ENCODE peak calls at places on chromosome 3, in ten cellular contexts. One of them, this sample, is unnamed.

GRCh38 chr3:30970183-30970582 is 75.7 kb upstream of the GADL1 start:
- DNase-seq in astrocyte of the spinal cord: no peak
- DNase-seq in cardiac muscle cell: peak
- DNase-seq in psoas muscle: no peak
- DNase-seq in progenitor cell of endocrine pancreas: no peak
- DNase-seq in Panc1: no peak
- DNase-seq in type B pancreatic cell: no peak
- DNase-seq in fibroblast of pulmonary artery: peak
- DNase-seq in brain microvascular endothelial cell: no peak
- DNase-seq in RWPE1: peak
- DNase-seq in this sample: peak

GRCh38 chr3:38989932-38990510 is 61.7 kb downstream of the SCN11A start:
- DNase-seq in astrocyte of the spinal cord: no peak
- DNase-seq in cardiac muscle cell: no peak
- DNase-seq in psoas muscle: no peak
- DNase-seq in progenitor cell of endocrine pancreas: no peak
- DNase-seq in Panc1: no peak
- DNase-seq in type B pancreatic cell: no peak
- DNase-seq in fibroblast of pulmonary artery: no peak
- DNase-seq in brain microvascular endothelial cell: no peak
- DNase-seq in RWPE1: no peak
- DNase-seq in this sample: no peak

GRCh38 chr3:42764115-42764514 is 8.9 kb downstream of the CCDC13 start:
- DNase-seq in astrocyte of the spinal cord: no peak
- DNase-seq in cardiac muscle cell: no peak
- DNase-seq in psoas muscle: no peak
- DNase-seq in progenitor cell of endocrine pancreas: no peak
- DNase-seq in Panc1: no peak
- DNase-seq in type B pancreatic cell: no peak
- DNase-seq in fibroblast of pulmonary artery: no peak
- DNase-seq in brain microvascular endothelial cell: no peak
- DNase-seq in RWPE1: no peak
- DNase-seq in this sample: no peak

GRCh38 chr3:48130321-48130881 is 57.8 kb downstream of the CDC25A start:
- DNase-seq in astrocyte of the spinal cord: peak
- DNase-seq in cardiac muscle cell: peak
- DNase-seq in psoas muscle: peak
- DNase-seq in progenitor cell of endocrine pancreas: no peak
- DNase-seq in Panc1: no peak
- DNase-seq in type B pancreatic cell: peak
- DNase-seq in fibroblast of pulmonary artery: peak
- DNase-seq in brain microvascular endothelial cell: peak
- DNase-seq in RWPE1: no peak
- DNase-seq in this sample: no peak

GRCh38 chr3:66620185-66620803 is 119.5 kb upstream of the LRIG1 start:
- DNase-seq in astrocyte of the spinal cord: no peak
- DNase-seq in cardiac muscle cell: no peak
- DNase-seq in psoas muscle: no peak
- DNase-seq in progenitor cell of endocrine pancreas: no peak
- DNase-seq in Panc1: no peak
- DNase-seq in type B pancreatic cell: no peak
- DNase-seq in fibroblast of pulmonary artery: no peak
- DNase-seq in brain microvascular endothelial cell: no peak
- DNase-seq in RWPE1: no peak
- DNase-seq in this sample: no peak

GRCh38 chr3:174529298-174529697 is 329.8 kb upstream of the NAALADL2 start:
- DNase-seq in astrocyte of the spinal cord: no peak
- DNase-seq in cardiac muscle cell: no peak
- DNase-seq in psoas muscle: no peak
- DNase-seq in progenitor cell of endocrine pancreas: no peak
- DNase-seq in Panc1: no peak
- DNase-seq in type B pancreatic cell: no peak
- DNase-seq in fibroblast of pulmonary artery: no peak
- DNase-seq in brain microvascular endothelial cell: no peak
- DNase-seq in RWPE1: no peak
- DNase-seq in this sample: no peak

GRCh38 chr3:72288955-72289707 is 504.2 kb upstream of the PROK2 start:
- DNase-seq in astrocyte of the spinal cord: peak
- DNase-seq in cardiac muscle cell: peak
- DNase-seq in psoas muscle: no peak
- DNase-seq in progenitor cell of endocrine pancreas: no peak
- DNase-seq in Panc1: no peak
- DNase-seq in type B pancreatic cell: no peak
- DNase-seq in fibroblast of pulmonary artery: peak
- DNase-seq in brain microvascular endothelial cell: peak
- DNase-seq in RWPE1: no peak
- DNase-seq in this sample: peak

GRCh38 chr3:98563661-98564281 is 29.6 kb downstream of the CPOX start:
- DNase-seq in astrocyte of the spinal cord: peak
- DNase-seq in cardiac muscle cell: peak
- DNase-seq in psoas muscle: no peak
- DNase-seq in progenitor cell of endocrine pancreas: no peak
- DNase-seq in Panc1: peak
- DNase-seq in type B pancreatic cell: no peak
- DNase-seq in fibroblast of pulmonary artery: peak
- DNase-seq in brain microvascular endothelial cell: no peak
- DNase-seq in RWPE1: peak
- DNase-seq in this sample: peak

GRCh38 chr3:47803478-47804025 is 614 bp downstream of the DHX30 start:
- DNase-seq in astrocyte of the spinal cord: no peak
- DNase-seq in cardiac muscle cell: no peak
- DNase-seq in psoas muscle: no peak
- DNase-seq in progenitor cell of endocrine pancreas: no peak
- DNase-seq in Panc1: no peak
- DNase-seq in type B pancreatic cell: no peak
- DNase-seq in fibroblast of pulmonary artery: no peak
- DNase-seq in brain microvascular endothelial cell: no peak
- DNase-seq in RWPE1: no peak
- DNase-seq in this sample: no peak

DNA sequence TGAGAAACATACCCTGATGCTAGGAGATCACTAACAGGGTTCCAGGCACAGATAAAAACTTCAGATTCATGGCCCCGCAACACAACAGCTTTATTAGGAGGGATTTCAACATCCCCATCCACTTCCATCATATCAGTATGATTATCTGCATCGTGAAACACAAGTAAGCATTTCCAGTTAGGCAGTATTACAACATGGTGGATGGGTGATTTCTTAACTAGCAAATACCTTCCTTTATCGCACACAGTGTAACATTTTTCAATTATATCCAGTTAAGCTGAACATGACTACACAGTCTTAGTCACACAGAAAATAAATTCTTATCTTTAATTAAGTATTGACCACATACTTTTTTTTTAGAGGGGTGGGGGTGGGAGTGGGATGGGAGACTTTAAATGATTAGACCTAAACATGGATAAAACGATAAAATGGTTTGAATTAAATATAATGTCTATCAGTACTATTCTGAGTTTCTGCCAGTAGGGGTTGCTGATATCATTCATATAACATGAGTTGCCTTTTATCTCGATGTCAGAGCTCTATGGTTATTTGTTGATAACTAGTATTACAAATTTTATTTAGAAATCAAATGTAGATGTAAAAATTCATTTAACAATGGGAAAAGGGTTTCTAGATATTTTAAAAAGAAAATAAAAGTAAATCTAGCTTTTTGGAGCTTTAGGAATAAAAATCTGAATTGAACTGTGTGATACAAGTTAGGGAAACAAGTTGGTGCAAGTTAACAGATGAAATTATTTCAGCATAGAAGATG is 146.6 kb downstream of the TBL1XR1 start:
- DNase-seq in astrocyte of the spinal cord: peak
- DNase-seq in cardiac muscle cell: peak
- DNase-seq in psoas muscle: no peak
- DNase-seq in progenitor cell of endocrine pancreas: no peak
- DNase-seq in Panc1: peak
- DNase-seq in type B pancreatic cell: no peak
- DNase-seq in fibroblast of pulmonary artery: peak
- DNase-seq in brain microvascular endothelial cell: peak
- DNase-seq in RWPE1: peak
- DNase-seq in this sample: peak
- TF ChIP-seq CTCF in astrocyte of the spinal cord: peak
- TF ChIP-seq CTCF in cardiac muscle cell: peak
- TF ChIP-seq CTCF in psoas muscle: peak
- TF ChIP-seq CTCF in progenitor cell of endocrine pancreas: peak
- TF ChIP-seq CTCF in Panc1: peak
- TF ChIP-seq CTCF in type B pancreatic cell: peak
- TF ChIP-seq CTCF in fibroblast of pulmonary artery: peak
- TF ChIP-seq CTCF in brain microvascular endothelial cell: peak
- TF ChIP-seq CTCF in RWPE1: peak
- TF ChIP-seq CTCF in this sample: peak

DNA sequence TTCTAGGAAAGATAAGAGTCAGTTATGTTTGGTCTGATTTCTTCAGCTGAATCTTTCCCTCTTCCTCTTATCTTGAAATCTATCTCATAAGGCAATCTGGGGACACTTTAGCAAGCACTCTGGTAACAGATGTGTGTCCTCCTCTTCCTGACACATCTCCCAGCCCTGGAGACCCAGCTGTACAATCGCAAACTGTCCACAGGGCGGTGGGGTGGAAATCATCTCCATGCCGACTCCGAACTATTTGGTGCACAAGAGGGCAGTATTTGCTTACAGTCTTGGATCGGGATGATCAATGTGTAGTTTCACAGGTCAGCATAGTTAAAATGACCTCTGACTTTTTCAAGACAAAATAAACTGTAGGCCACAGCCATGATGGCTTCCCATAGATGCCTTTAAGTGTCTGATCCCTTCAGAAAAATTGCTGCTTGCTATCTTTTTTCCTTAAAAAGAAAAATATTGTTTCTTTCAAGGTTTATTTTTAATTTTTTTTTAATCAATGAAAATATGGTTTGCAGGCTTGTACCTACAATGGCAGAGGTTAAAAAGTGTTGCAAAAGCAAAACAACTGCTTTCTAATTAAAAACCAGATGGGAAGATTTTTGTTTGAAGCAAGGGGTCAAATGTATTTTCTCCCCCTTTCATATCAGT is 17.7 kb downstream of the EEFSEC start:
- DNase-seq in astrocyte of the spinal cord: peak
- DNase-seq in cardiac muscle cell: peak
- DNase-seq in psoas muscle: peak
- DNase-seq in progenitor cell of endocrine pancreas: peak
- DNase-seq in Panc1: peak
- DNase-seq in type B pancreatic cell: no peak
- DNase-seq in fibroblast of pulmonary artery: peak
- DNase-seq in brain microvascular endothelial cell: peak
- DNase-seq in RWPE1: peak
- DNase-seq in this sample: peak
- TF ChIP-seq CTCF in astrocyte of the spinal cord: peak
- TF ChIP-seq CTCF in cardiac muscle cell: peak
- TF ChIP-seq CTCF in psoas muscle: peak
- TF ChIP-seq CTCF in progenitor cell of endocrine pancreas: peak
- TF ChIP-seq CTCF in Panc1: peak
- TF ChIP-seq CTCF in type B pancreatic cell: peak
- TF ChIP-seq CTCF in fibroblast of pulmonary artery: peak
- TF ChIP-seq CTCF in brain microvascular endothelial cell: peak
- TF ChIP-seq CTCF in RWPE1: peak
- TF ChIP-seq CTCF in this sample: peak

DNA sequence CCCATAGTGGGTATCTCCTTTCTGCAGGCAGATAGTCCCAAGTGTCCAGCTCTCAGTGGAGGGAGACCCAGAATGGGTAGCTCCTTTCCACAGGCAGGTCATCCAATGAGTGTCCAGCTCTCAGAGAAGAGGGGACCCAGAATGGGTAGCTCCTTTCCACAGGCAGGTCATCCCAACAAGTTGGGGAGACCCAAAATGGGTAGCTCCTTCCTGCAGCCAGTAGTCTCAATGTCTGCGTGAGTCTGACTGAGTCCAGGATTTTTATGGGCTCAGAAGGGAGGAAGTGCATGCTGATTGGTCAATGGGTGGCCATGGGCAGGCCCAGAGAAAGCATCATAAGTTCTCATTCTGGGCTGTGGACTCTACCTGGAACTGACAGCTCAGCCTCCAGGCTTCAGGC is 150.7 kb upstream of the P2RY1 start:
- DNase-seq in astrocyte of the spinal cord: no peak
- DNase-seq in cardiac muscle cell: no peak
- DNase-seq in psoas muscle: no peak
- DNase-seq in progenitor cell of endocrine pancreas: no peak
- DNase-seq in Panc1: no peak
- DNase-seq in type B pancreatic cell: no peak
- DNase-seq in fibroblast of pulmonary artery: no peak
- DNase-seq in brain microvascular endothelial cell: no peak
- DNase-seq in RWPE1: no peak
- DNase-seq in this sample: no peak
- TF ChIP-seq CTCF in astrocyte of the spinal cord: no peak
- TF ChIP-seq CTCF in cardiac muscle cell: no peak
- TF ChIP-seq CTCF in psoas muscle: no peak
- TF ChIP-seq CTCF in progenitor cell of endocrine pancreas: no peak
- TF ChIP-seq CTCF in Panc1: no peak
- TF ChIP-seq CTCF in type B pancreatic cell: no peak
- TF ChIP-seq CTCF in fibroblast of pulmonary artery: no peak
- TF ChIP-seq CTCF in brain microvascular endothelial cell: no peak
- TF ChIP-seq CTCF in RWPE1: no peak
- TF ChIP-seq CTCF in this sample: no peak

GRCh38 chr3:188788621-188789081 is 383.1 kb upstream of the TPRG1 start:
- DNase-seq in astrocyte of the spinal cord: peak
- DNase-seq in cardiac muscle cell: peak
- DNase-seq in psoas muscle: no peak
- DNase-seq in progenitor cell of endocrine pancreas: no peak
- DNase-seq in Panc1: no peak
- DNase-seq in type B pancreatic cell: no peak
- DNase-seq in fibroblast of pulmonary artery: peak
- DNase-seq in brain microvascular endothelial cell: peak
- DNase-seq in RWPE1: peak
- DNase-seq in this sample: peak

GRCh38 chr3:188796122-188796631 is 375.6 kb upstream of the TPRG1 start:
- DNase-seq in astrocyte of the spinal cord: peak
- DNase-seq in cardiac muscle cell: peak
- DNase-seq in psoas muscle: no peak
- DNase-seq in progenitor cell of endocrine pancreas: no peak
- DNase-seq in Panc1: no peak
- DNase-seq in type B pancreatic cell: no peak
- DNase-seq in fibroblast of pulmonary artery: peak
- DNase-seq in brain microvascular endothelial cell: peak
- DNase-seq in RWPE1: no peak
- DNase-seq in this sample: no peak

GRCh38 chr3:188797045-188797444 is 374.7 kb upstream of the TPRG1 start:
- DNase-seq in astrocyte of the spinal cord: no peak
- DNase-seq in cardiac muscle cell: no peak
- DNase-seq in psoas muscle: no peak
- DNase-seq in progenitor cell of endocrine pancreas: no peak
- DNase-seq in Panc1: no peak
- DNase-seq in type B pancreatic cell: no peak
- DNase-seq in fibroblast of pulmonary artery: no peak
- DNase-seq in brain microvascular endothelial cell: no peak
- DNase-seq in RWPE1: no peak
- DNase-seq in this sample: no peak

GRCh38 chr3:188789201-188789600 is 382.6 kb upstream of the TPRG1 start:
- DNase-seq in astrocyte of the spinal cord: no peak
- DNase-seq in cardiac muscle cell: no peak
- DNase-seq in psoas muscle: no peak
- DNase-seq in progenitor cell of endocrine pancreas: no peak
- DNase-seq in Panc1: no peak
- DNase-seq in type B pancreatic cell: no peak
- DNase-seq in fibroblast of pulmonary artery: peak
- DNase-seq in brain microvascular endothelial cell: no peak
- DNase-seq in RWPE1: no peak
- DNase-seq in this sample: no peak

DNA sequence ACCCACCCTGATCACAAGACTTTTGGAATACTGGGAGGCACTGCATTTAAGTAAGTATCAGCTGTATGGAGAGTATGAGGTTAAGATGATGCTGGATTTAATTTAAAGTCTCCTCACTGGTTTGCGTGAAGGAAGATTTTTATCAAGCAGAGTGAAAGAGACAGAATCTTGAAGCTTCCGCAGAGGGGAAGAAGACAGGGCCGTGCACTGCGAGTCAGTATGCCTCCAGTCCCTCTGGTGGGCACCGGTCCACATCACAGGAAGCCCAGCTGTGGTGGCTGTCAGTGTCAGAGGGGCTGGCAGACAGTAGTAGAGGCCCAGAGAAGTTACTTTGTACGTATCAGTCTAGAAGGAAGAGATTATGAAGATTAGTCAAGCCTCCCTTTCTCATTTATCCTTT is 379.0 kb upstream of the TPRG1 start:
- DNase-seq in astrocyte of the spinal cord: peak
- DNase-seq in cardiac muscle cell: peak
- DNase-seq in psoas muscle: peak
- DNase-seq in progenitor cell of endocrine pancreas: no peak
- DNase-seq in Panc1: no peak
- DNase-seq in type B pancreatic cell: no peak
- DNase-seq in fibroblast of pulmonary artery: peak
- DNase-seq in brain microvascular endothelial cell: peak
- DNase-seq in RWPE1: no peak
- DNase-seq in this sample: no peak
- TF ChIP-seq CTCF in astrocyte of the spinal cord: peak
- TF ChIP-seq CTCF in cardiac muscle cell: peak
- TF ChIP-seq CTCF in psoas muscle: peak
- TF ChIP-seq CTCF in progenitor cell of endocrine pancreas: peak
- TF ChIP-seq CTCF in Panc1: no peak
- TF ChIP-seq CTCF in type B pancreatic cell: peak
- TF ChIP-seq CTCF in fibroblast of pulmonary artery: peak
- TF ChIP-seq CTCF in brain microvascular endothelial cell: peak
- TF ChIP-seq CTCF in RWPE1: no peak
- TF ChIP-seq CTCF in this sample: no peak

This sample was measured in MCF 10A.